ENCODE peak calls at places on chromosomes 16 and 17, in four cellular contexts. One of them, this sample, is unnamed.

GRCh38 chr16:12341966-12342365 is 365.4 kb downstream of the SNX29 start:
- DNase-seq in AG10803: peak
- DNase-seq in tibial artery: no peak
- DNase-seq in fibroblast of lung: no peak
- DNase-seq in this sample: no peak

GRCh38 chr17:66549312-66549705 is 246.9 kb downstream of the PRKCA start:
- DNase-seq in AG10803: peak
- DNase-seq in fibroblast of lung: no peak
- DNase-seq in tibial artery: no peak
- DNase-seq in this sample: no peak

GRCh38 chr16:81231014-81231413 is 7.5 kb upstream of the BCO1 start:
- DNase-seq in fibroblast of lung: no peak
- DNase-seq in tibial artery: no peak
- DNase-seq in AG10803: no peak
- DNase-seq in this sample: no peak

GRCh38 chr17:3766783-3767182 is 34.2 kb downstream of the ITGAE start:
- DNase-seq in AG10803: no peak
- DNase-seq in fibroblast of lung: no peak
- DNase-seq in tibial artery: no peak
- DNase-seq in this sample: no peak

GRCh38 chr16:69166946-69167930 is 19.7 kb upstream of the SNTB2 start:
- DNase-seq in fibroblast of lung: no peak
- DNase-seq in AG10803: no peak
- DNase-seq in tibial artery: no peak
- DNase-seq in this sample: peak

GRCh38 chr17:156094-156621 is 18.8 kb downstream of the SCGB1C2 start:
- DNase-seq in tibial artery: no peak
- DNase-seq in AG10803: no peak
- DNase-seq in fibroblast of lung: no peak
- DNase-seq in this sample: no peak

GRCh38 chr16:50708373-50709060 is 15.1 kb downstream of the NOD2 start:
- DNase-seq in tibial artery: no peak
- DNase-seq in AG10803: no peak
- DNase-seq in fibroblast of lung: no peak
- DNase-seq in this sample: no peak

GRCh38 chr17:76469076-76469990 is 1.9 kb downstream of the AANAT start:
- DNase-seq in AG10803: no peak
- DNase-seq in tibial artery: no peak
- DNase-seq in fibroblast of lung: no peak
- DNase-seq in this sample: no peak

GRCh38 chr16:15610369-15610871 is 32.5 kb downstream of the MARF1 start:
- DNase-seq in fibroblast of lung: peak
- DNase-seq in tibial artery: no peak
- DNase-seq in AG10803: peak
- DNase-seq in this sample: peak

DNA sequence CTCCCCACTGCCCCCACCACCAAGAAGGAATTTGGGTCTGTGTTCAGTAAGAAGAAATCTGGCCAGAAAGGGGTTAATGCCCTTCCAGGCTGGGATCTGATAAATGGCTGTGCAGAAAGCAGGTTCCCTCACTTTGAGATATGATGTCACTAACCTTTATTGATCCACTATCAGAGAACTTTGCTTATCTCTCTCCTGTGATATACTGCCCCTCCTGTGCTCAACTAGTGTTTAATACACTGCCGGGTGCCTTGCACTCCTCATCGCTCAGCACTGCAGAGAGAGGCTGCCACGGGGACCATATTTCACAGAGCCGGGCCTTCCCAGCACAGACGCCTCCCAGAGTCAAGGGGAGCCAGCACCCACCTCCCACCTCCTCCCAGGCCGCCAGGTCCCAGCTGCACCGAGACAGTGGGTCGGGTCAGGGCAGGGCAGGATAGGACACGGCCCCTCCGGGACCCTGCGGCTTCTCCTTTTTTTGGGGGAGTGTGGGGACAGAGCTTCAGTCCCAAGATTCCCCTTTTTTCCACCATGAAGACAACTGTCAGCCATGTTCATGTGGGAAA is 20.2 kb downstream of the ZFHX3 start:
- DNase-seq in AG10803: no peak
- DNase-seq in tibial artery: no peak
- DNase-seq in fibroblast of lung: no peak
- DNase-seq in this sample: no peak
- TF ChIP-seq CTCF in AG10803: no peak
- TF ChIP-seq CTCF in tibial artery: no peak
- TF ChIP-seq CTCF in fibroblast of lung: no peak
- TF ChIP-seq CTCF in this sample: no peak

DNA sequence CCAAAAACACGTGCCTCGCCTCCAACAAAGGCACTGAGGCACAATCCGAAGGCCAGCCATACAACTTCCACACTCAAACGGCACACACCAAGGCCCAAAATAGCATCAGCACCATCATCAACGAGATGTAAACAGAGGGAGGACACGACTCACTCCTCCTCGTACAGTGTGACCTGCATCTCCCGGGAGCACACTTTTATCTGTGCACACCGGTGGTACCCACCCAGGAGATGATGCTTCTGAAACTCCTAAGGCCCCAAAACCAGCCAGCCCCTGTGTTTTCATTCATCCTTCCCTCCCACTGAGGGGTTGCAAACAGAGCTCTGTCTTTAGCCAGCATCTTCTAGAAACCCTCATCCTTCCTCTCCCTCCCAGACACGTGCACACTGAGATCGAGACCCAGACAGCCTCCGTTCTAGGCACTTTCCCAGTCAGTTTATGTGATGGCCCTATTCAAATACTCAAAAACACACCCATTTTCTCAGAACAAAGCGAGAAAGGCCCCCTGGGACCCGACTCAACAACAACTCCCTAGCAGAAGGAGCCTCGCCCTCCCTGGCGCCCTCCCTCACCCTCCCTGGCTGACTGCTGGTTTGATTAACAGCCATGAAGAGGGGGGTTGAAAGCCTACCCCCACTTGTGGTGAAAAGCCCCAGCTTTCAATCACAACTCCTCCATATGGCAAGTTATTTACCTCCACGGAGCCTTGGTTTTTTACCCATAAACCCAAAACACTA is 76.3 kb downstream of the GAS7 start:
- DNase-seq in AG10803: peak
- DNase-seq in fibroblast of lung: no peak
- DNase-seq in tibial artery: peak
- DNase-seq in this sample: no peak
- TF ChIP-seq CTCF in AG10803: no peak
- TF ChIP-seq CTCF in fibroblast of lung: no peak
- TF ChIP-seq CTCF in tibial artery: no peak
- TF ChIP-seq CTCF in this sample: no peak

GRCh38 chr17:5286846-5287245 is 4.8 kb downstream of the RABEP1 start:
- DNase-seq in fibroblast of lung: no peak
- DNase-seq in tibial artery: no peak
- DNase-seq in AG10803: no peak
- DNase-seq in this sample: no peak

GRCh38 chr17:5282639-5283217 is 644 bp downstream of the RABEP1 start:
- DNase-seq in tibial artery: no peak
- DNase-seq in AG10803: no peak
- DNase-seq in fibroblast of lung: peak
- DNase-seq in this sample: peak

GRCh38 chr17:5283531-5284315 is 1.6 kb downstream of the RABEP1 start:
- DNase-seq in tibial artery: no peak
- DNase-seq in AG10803: no peak
- DNase-seq in fibroblast of lung: no peak
- DNase-seq in this sample: no peak

DNA sequence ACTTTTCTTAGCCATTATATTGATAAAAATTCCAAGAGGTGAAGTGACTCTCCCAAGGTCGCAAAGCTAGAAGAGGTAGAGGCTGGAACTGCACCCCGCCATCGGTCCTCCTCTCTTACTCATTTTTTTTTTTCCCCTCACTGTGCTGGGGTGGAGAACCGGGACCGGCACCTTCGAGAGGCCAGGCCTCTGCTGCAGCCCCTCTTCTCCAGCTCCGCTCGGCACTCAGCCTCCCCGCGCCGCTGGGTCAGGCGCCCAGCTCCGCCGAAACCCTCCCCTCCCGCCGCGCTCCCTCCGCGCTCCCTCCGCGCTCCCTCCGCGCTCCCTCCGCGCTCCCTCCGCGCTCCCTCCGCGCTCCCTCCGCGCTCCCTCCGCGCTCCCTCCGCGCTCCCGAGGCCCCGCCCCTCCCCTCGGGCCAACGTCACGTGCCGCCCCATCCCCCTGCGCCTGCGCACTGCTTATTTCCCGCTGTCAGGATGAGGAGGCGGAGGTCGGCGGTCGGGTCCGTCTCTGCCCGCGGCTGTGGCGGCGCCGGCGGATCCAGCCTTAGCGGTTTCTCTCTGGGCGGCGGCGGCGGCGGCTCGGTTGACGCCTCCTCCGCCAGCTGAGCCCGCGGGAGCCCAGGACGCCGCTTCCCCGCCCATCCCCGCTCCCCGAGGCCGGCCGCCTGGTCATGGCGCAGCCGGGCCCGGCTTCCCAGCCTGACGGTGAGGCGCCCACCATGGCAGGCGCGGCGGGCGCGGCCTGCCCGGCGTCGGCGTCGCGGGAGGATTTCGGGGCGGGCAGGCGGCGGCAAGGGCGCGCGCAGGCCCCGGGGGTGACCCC is at the start of gene RABEP1:
- DNase-seq in tibial artery: peak
- DNase-seq in fibroblast of lung: peak
- DNase-seq in AG10803: peak
- DNase-seq in this sample: peak
- TF ChIP-seq CTCF in tibial artery: peak
- TF ChIP-seq CTCF in fibroblast of lung: no peak
- TF ChIP-seq CTCF in AG10803: peak
- TF ChIP-seq CTCF in this sample: no peak

GRCh38 chr17:73650147-73650546 is 5.9 kb upstream of the SDK2 start:
- DNase-seq in tibial artery: no peak
- DNase-seq in AG10803: no peak
- DNase-seq in fibroblast of lung: peak
- DNase-seq in this sample: no peak
- TF ChIP-seq CTCF in tibial artery: no peak
- TF ChIP-seq CTCF in AG10803: no peak
- TF ChIP-seq CTCF in fibroblast of lung: no peak
- TF ChIP-seq CTCF in this sample: no peak

DNA sequence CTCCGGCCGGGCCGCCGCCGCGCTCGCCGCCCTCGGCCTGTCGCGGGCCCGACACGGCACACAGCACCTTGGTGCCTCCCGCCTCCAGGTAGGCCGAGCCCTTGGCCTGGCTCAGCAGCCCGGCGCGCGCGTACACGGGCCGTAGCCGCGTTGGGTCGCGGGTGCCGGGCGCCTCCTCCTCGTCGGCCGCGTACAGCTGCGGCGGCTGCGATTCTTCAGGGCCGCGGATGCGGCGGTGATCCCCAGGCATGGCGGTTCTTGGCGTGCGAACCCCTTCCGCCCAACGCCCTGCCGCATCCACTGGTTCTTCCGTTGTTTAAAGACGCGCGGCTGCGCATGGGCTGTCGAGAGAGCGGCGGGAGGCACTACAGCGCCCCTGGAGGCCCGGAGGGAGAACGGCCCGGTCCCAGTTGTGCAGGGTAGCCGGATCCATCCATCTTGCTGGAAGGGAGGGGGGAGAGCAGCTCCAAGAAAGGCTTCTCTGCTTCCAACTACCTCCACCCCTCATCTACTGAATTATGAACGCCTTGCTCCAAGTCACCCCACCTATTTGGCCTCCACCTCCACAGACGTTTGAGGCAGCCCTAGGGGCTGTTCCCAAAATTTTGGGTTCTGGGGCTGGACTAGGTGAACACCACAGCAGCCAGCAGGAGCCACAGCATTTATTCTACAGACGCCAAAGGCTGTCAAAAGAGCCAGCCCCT is at the start of gene EXOSC6:
- DNase-seq in fibroblast of lung: peak
- DNase-seq in tibial artery: peak
- DNase-seq in AG10803: peak
- DNase-seq in this sample: peak
- TF ChIP-seq CTCF in fibroblast of lung: peak
- TF ChIP-seq CTCF in tibial artery: peak
- TF ChIP-seq CTCF in AG10803: peak
- TF ChIP-seq CTCF in this sample: peak

GRCh38 chr17:42276609-42277341 is 584 bp upstream of the STAT5B start:
- DNase-seq in AG10803: peak
- DNase-seq in fibroblast of lung: peak
- DNase-seq in tibial artery: peak
- DNase-seq in this sample: peak
- TF ChIP-seq CTCF in AG10803: no peak
- TF ChIP-seq CTCF in fibroblast of lung: no peak
- TF ChIP-seq CTCF in tibial artery: no peak
- TF ChIP-seq CTCF in this sample: no peak

GRCh38 chr16:85057948-85058347 is 30.4 kb downstream of the KIAA0513 start:
- DNase-seq in AG10803: no peak
- DNase-seq in tibial artery: no peak
- DNase-seq in fibroblast of lung: no peak
- DNase-seq in this sample: no peak

GRCh38 chr16:85058909-85059308 is 31.3 kb downstream of the KIAA0513 start:
- DNase-seq in tibial artery: no peak
- DNase-seq in fibroblast of lung: no peak
- DNase-seq in AG10803: no peak
- DNase-seq in this sample: no peak

GRCh38 chr16:85055503-85056210 is 28.1 kb downstream of the KIAA0513 start:
- DNase-seq in tibial artery: peak
- DNase-seq in fibroblast of lung: peak
- DNase-seq in AG10803: peak
- DNase-seq in this sample: peak

GRCh38 chr16:85056211-85056748 is 28.7 kb downstream of the KIAA0513 start:
- DNase-seq in fibroblast of lung: peak
- DNase-seq in AG10803: peak
- DNase-seq in tibial artery: peak
- DNase-seq in this sample: peak

GRCh38 chr16:85057212-85057889 is 29.8 kb downstream of the KIAA0513 start:
- DNase-seq in fibroblast of lung: no peak
- DNase-seq in tibial artery: no peak
- DNase-seq in AG10803: no peak
- DNase-seq in this sample: no peak
- TF ChIP-seq CTCF in fibroblast of lung: no peak
- TF ChIP-seq CTCF in tibial artery: no peak
- TF ChIP-seq CTCF in AG10803: peak
- TF ChIP-seq CTCF in this sample: peak

This sample was measured in foreskin fibroblast.